ENCODE peak calls at places on chromosomes 6 and 20, in four cellular contexts. U is pancreas, H is fibroblast of mammary gland, L is stomach. A is an unnamed sample.

GRCh38 chr20:42857446-42857845 is 332.3 kb downstream of the PTPRT start:
- DNase-seq in U (no peak), H (no peak), L (no peak), A (no peak)

GRCh38 chr6:9138856-9139426 is 703.6 kb upstream of the SLC35B3 start:
- DNase-seq in U (no peak), H (peak; percentile 12), L (no peak), A (peak; percentile 76)

GRCh38 chr6:36292170-36292569 is 22.3 kb downstream of the PNPLA1 start:
- DNase-seq in U (no peak), H (no peak), L (no peak), A (no peak)

GRCh38 chr20:32773880-32774279 is 11.7 kb downstream of the DNMT3B start:
- DNase-seq in U (no peak), H (no peak), L (no peak), A (no peak)

GRCh38 chr6:2448826-2449571 is 203.6 kb upstream of the GMDS start:
- DNase-seq in U (no peak), H (peak; percentile 89), L (peak; percentile 44), A (peak; percentile 84)

GRCh38 chr6:52531396-52531795 is 45.5 kb downstream of the TRAM2 start:
- DNase-seq in U (no peak), H (no peak), L (no peak), A (no peak)

GRCh38 chr20:17205261-17205660 is 21.6 kb upstream of the PCSK2 start:
- DNase-seq in U (no peak), H (no peak), L (no peak), A (no peak)

GRCh38 chr6:95321106-95321505 is 256.2 kb upstream of the MANEA start:
- DNase-seq in U (no peak), H (peak; percentile 70), L (no peak), A (no peak)

GRCh38 chr6:39342692-39343460 is 20.4 kb upstream of the KCNK16 start:
- DNase-seq in U (no peak), H (no peak), L (no peak), A (no peak)

GRCh38 chr6:70834520-70834919 is 122.3 kb downstream of the B3GAT2 start:
- DNase-seq in U (no peak), H (peak; percentile 12), L (no peak), A (peak; percentile 47)

GRCh38 chr6:63663882-63664281 is 28.3 kb downstream of the PHF3 start:
- DNase-seq in U (no peak), H (no peak), L (no peak), A (no peak)

GRCh38 chr6:106972500-106972899 is 2.0 kb downstream of the CD24 start:
- DNase-seq in U (peak; percentile 54), H (no peak), L (peak; percentile 48), A (no peak)

GRCh38 chr20:576156-576555 is 32.6 kb upstream of the CSNK2A1 start:
- DNase-seq in U (no peak), H (no peak), L (no peak), A (no peak)

GRCh38 chr6:168035098-168035660 is 37.7 kb downstream of the KIF25 start:
- DNase-seq in U (peak; percentile 56), H (peak; percentile 53), L (peak; percentile 45), A (peak; percentile 77)

DNA sequence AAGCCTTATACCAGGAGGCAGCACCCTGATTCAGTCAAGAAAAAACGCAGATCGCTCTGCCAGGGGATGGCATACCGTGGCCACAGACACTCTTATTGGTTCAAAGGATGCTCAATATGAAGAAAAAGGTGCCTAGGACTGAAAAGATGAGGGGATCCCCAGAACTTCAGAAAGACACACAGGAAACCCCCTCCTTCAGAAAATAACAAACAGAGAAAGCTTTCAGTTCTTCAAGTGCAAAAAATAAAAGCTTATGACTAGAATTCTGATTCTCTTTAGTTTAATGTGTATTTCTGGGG is 17.7 kb upstream of the MYB start:
- DNase-seq in U (no peak), H (no peak), L (no peak), A (no peak)
- H3K4me3 ChIP-seq in U (no peak overlapping the region), H (no peak overlapping the region), L (no peak overlapping the region), A (no peak overlapping the region)

GRCh38 chr20:23776067-23776771 is 25.5 kb upstream of the CST1 start:
- DNase-seq in U (no peak), H (peak; percentile 11), L (no peak), A (no peak)

GRCh38 chr20:23774081-23774480 is 23.3 kb upstream of the CST1 start:
- DNase-seq in U (no peak), H (no peak), L (no peak), A (no peak)

GRCh38 chr20:23770384-23770783 is 19.6 kb upstream of the CST1 start:
- DNase-seq in U (no peak), H (no peak), L (no peak), A (no peak)

GRCh38 chr20:23773579-23773978 is 22.8 kb upstream of the CST1 start:
- DNase-seq in U (no peak), H (no peak), L (no peak), A (no peak)

DNA sequence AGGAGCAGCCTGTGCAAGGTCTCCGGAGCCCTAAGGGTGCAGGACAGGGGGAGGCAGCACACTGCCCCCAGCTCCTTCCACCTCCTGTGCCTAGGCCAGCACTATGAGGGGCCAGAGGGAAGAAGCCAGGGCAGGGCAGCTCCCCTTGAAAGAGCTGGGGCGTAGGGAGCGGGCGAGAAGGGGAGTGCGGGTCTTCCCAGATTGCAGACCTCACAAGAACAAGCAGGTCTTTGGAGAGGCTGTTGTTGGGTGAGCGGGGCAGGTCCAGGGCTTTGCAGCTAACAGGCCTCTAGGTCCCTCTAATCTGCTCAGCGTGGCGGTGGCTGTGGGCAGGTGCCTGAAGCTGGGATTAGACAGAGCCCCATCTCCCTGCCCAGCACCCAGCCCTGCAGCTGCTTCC is 22.4 kb upstream of the CST1 start:
- DNase-seq in U (no peak), H (no peak), L (no peak), A (no peak)
- TF ChIP-seq CTCF in U (no peak), H (no peak), L (no peak), A (no peak)

GRCh38 chr6:132764370-132764769 is 6.7 kb upstream of the VNN2 start:
- DNase-seq in U (no peak), H (peak; percentile 74), L (peak; percentile 52), A (peak; percentile 86)

GRCh38 chr6:132765560-132765959 is 7.9 kb upstream of the VNN2 start:
- DNase-seq in U (no peak), H (no peak), L (no peak), A (no peak)

GRCh38 chr6:132763269-132763668 is 5.6 kb upstream of the VNN2 start:
- DNase-seq in U (no peak), H (no peak), L (no peak), A (no peak)

DNA sequence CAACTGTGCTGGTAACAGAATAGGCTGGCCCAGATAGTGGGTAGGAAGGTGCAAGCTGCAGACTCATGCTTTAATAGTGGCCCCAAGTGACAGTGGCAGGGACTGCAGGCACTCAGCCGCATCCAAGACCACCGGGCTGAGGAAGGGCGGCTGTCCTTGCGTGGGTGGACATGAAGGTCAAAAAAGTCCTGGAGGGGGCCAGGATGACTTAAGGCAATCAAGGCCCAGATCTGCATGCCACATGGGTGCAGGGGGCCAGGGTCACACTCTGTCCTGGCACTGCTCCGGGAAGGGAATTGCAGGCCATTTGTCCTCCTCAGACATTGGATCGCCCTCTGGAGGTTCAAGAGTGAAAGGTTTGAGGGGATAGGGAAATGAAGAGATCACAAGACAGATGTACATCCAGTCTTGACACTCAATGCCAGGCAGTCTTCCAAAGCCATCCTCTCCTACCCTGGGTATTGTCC is 10.4 kb upstream of the VNN2 start:
- DNase-seq in U (peak; percentile 19), H (peak; percentile 10), L (peak; percentile 52), A (no peak)
- H3K4me3 ChIP-seq in U (no peak overlapping the region), H (no peak overlapping the region), L (no peak overlapping the region), A (no peak overlapping the region)

DNA sequence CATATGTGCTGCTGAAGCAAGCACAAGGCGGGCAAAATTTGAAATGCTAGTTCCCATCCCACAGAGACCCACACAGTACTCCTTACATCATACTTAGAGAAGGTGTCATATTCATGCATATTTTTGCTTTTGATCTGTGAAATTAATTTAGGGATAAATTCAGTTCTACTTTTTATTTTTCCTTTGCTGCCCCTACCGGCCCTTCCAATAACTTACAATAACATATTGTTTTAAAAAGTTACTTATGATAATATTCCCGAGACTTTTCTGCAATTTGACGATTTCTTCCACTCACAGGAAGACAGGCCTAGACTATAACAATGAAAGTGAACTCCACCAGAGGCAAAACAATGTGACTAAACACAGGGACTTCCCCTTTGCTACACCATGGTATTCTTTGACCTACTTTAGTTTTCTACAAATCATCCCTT is 35.0 kb downstream of the SESN1 start:
- DNase-seq in U (no peak), H (peak; percentile 62), L (no peak), A (peak; percentile 24)
- TF ChIP-seq CTCF in U (no peak), H (peak; percentile 30), L (no peak), A (no peak)

DNA sequence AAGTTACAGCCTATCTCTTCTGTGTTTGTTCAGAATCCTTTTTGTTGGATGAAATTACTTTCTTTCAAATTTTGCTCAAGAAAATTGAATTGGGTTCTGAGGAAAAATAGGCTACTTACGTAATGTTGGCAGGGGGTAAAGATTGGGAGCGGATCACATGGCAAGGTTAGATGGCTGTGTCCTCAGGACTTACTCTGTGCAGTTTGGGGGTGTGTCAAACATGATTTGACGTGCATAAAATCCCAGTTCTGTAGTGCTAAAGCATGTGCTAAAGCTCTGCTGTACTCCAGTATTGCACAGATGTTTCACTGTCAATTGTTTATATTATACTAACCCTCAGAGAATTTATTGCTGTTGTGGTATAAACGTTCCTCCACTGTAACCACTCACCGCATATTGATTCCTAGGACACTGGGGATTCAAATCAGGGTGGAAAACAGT is 2.6 kb downstream of the NT5E start:
- DNase-seq in U (no peak), H (peak; percentile 93), L (no peak), A (peak; percentile 86)
- H3K4me3 ChIP-seq in U (no peak overlapping the region), H (peak overlapping the region; percentile 94), L (no peak overlapping the region), A (peak overlapping the region; percentile 88)

DNA sequence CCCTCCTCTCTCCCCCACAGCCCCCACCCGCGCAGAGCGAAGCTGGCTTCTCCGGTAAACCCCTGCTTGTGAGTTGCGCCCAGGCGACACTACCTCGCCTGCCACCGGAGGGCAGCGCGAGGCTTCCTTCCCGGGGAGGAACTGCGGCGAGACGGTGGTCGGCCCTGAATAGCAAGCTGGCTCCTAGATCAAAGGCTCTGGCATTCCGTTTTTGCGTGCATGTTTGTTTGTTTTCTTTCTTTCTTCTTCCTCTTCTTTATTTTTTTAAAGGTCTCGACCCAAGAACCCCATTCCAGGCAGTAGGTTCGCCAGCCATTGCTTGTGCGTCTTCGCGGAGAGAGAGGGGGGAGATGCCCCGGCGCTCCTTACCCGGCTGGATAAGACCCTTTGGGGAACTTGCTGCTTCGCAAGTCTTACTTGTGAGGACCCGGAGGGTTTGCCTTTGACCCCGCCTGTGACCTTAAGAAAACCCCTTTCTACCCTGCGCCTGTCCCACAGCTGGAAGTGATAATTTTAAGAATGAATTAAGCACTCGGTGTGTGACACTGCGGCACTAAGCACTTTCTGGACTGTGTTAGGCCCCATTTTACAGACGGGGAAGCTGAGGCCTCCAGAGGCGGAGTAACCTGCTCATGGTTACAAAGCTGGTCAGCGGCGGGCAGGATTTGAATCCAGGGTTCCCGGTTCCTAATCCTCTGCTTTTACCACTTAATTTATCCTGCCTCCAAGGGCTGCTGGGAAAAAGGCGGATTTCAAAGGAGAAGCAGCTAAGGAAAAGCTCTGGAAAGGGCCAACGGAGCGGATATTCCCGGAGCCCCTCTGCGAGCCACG is 92.6 kb upstream of the SIRPA start:
- DNase-seq in U (no peak), H (peak; percentile 66), L (no peak), A (peak; percentile 71)
- TF ChIP-seq CTCF in U (no peak), H (peak; percentile 68), L (no peak), A (peak; percentile 66)

GRCh38 chr6:152726313-152726712 is 24.3 kb upstream of the VIP start:
- DNase-seq in U (no peak), H (no peak), L (no peak), A (no peak)

GRCh38 chr6:152727507-152727906 is 23.1 kb upstream of the VIP start:
- DNase-seq in U (no peak), H (no peak), L (no peak), A (no peak)

GRCh38 chr6:152721956-152722355 is 24.3 kb downstream of the MYCT1 start:
- DNase-seq in U (no peak), H (no peak), L (no peak), A (no peak)

GRCh38 chr6:152720964-152721363 is 23.3 kb downstream of the MYCT1 start:
- DNase-seq in U (no peak), H (peak; percentile 16), L (no peak), A (no peak)

GRCh38 chr6:152723398-152723797 is 25.7 kb downstream of the MYCT1 start:
- DNase-seq in U (no peak), H (peak; percentile 78), L (no peak), A (peak; percentile 86)
- H3K4me3 ChIP-seq in U (no peak overlapping the region), H (no peak overlapping the region), L (no peak overlapping the region), A (no peak overlapping the region)

A was measured in AG10803.